ENCODE peak calls at places on chromosomes 12 and 14, in nine cellular contexts. P, T, Q, N, U, O, V, Y and L are unnamed samples.
A peak's percentile ranks its signal among the peaks of the same experiment; 100 is the strongest.

GRCh38 chr12:125210104-125210755 is 145.0 kb downstream of the AACS start:
- DNase-seq in N (no peak), O (no peak), V (no peak), U (no peak), Y (no peak), P (no peak), Q (no peak), T (no peak), L (no peak)

GRCh38 chr14:50335389-50335788 is 23.3 kb downstream of the DMAC2L start:
- DNase-seq in V (peak; percentile 51), O (peak; percentile 72), N (peak; percentile 54), U (peak; percentile 29), Y (peak; percentile 13), P (peak; percentile 76), T (no peak), Q (peak; percentile 60), L (no peak)

GRCh38 chr12:116603516-116603915 is 44.3 kb downstream of the MAP1LC3B2 start:
- DNase-seq in T (no peak), O (no peak), V (no peak), P (no peak), Y (no peak), U (no peak), Q (no peak), N (no peak), L (no peak)

GRCh38 chr12:2834581-2835491 is at the start of gene NRIP2:
- DNase-seq in U (no peak), T (no peak), P (no peak), N (no peak), O (peak; percentile 73), Y (no peak), V (no peak), Q (peak; percentile 86), L (no peak)

GRCh38 chr12:97425380-97425779 is 37.2 kb upstream of the RMST start:
- DNase-seq in O (no peak), P (no peak), T (no peak), U (no peak), Q (no peak), Y (no peak), N (no peak), V (no peak), L (no peak)

GRCh38 chr12:70849265-70849960 is 71.1 kb downstream of the PTPRR start:
- DNase-seq in T (peak; percentile 16), Y (peak; percentile 2), Q (no peak), N (peak; percentile 9), V (no peak), O (peak; percentile 0), P (no peak), U (no peak), L (peak; percentile 7)

GRCh38 chr12:52207895-52208294 is 16.1 kb upstream of the KRT80 start:
- DNase-seq in V (no peak), T (no peak), U (peak; percentile 95), O (peak; percentile 28), P (peak; percentile 95), N (no peak), Q (no peak), Y (no peak), L (no peak)

GRCh38 chr12:69019082-69019481 is 86.1 kb upstream of the CPM start:
- DNase-seq in P (no peak), T (no peak), V (no peak), Q (no peak), N (no peak), O (no peak), Y (no peak), U (no peak), L (no peak)

GRCh38 chr12:16675438-16675837 is 69.5 kb upstream of the LMO3 start:
- DNase-seq in V (no peak), U (no peak), Y (no peak), Q (no peak), N (no peak), O (no peak), T (no peak), P (no peak), L (no peak)

GRCh38 chr14:68797180-68797670 is 4.4 kb upstream of the ZFP36L1 start:
- DNase-seq in O (no peak), U (peak; percentile 18), P (peak; percentile 10), T (no peak), V (no peak), Q (peak; percentile 35), Y (no peak), N (no peak), L (peak; percentile 71)
- TF ChIP-seq POLR2A in O (no peak), U (no peak), P (no peak), T (no peak), V (no peak), Q (no peak), Y (no peak), N (no peak), L (peak; percentile 45)

GRCh38 chr12:75341873-75342272 is 7.4 kb downstream of the GLIPR1L1 start:
- DNase-seq in N (peak; percentile 8), O (peak; percentile 4), V (no peak), Y (no peak), U (no peak), Q (no peak), T (peak; percentile 48), P (no peak), L (no peak)

GRCh38 chr12:75350413-75350812 is 15.9 kb downstream of the GLIPR1L1 start:
- DNase-seq in T (no peak), N (no peak), O (no peak), U (no peak), Y (no peak), P (no peak), V (no peak), Q (no peak), L (no peak)

GRCh38 chr12:75349946-75350345 is 15.5 kb downstream of the GLIPR1L1 start:
- DNase-seq in Y (no peak), Q (no peak), O (no peak), T (no peak), N (no peak), P (no peak), U (no peak), V (no peak), L (no peak)

DNA sequence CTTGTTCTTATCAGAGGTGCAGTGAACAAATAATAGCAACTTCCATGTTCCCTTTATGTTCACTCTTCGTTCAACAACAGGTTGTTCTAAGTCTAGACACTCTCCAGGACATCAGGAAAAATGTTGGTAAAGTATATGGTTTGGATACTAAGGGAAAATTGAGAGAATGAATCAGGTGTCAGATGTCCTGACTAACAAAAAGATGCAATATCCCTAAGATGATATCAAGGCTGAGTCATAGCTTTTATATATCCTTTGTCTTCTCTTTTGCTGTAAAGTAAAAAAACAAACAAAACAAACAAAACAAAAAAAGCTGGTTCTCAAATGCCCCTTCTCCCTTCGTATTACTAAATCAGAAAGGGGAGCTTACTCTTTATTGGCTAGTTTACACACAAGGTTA is 11.1 kb downstream of the GLIPR1L1 start:
- DNase-seq in Q (no peak), O (peak; percentile 28), P (no peak), Y (no peak), T (peak; percentile 33), N (no peak), U (no peak), V (no peak), L (no peak)
- TF ChIP-seq POLR2A in Q (no peak), O (no peak), P (no peak), Y (no peak), T (no peak), N (no peak), U (no peak), V (no peak), L (no peak)

DNA sequence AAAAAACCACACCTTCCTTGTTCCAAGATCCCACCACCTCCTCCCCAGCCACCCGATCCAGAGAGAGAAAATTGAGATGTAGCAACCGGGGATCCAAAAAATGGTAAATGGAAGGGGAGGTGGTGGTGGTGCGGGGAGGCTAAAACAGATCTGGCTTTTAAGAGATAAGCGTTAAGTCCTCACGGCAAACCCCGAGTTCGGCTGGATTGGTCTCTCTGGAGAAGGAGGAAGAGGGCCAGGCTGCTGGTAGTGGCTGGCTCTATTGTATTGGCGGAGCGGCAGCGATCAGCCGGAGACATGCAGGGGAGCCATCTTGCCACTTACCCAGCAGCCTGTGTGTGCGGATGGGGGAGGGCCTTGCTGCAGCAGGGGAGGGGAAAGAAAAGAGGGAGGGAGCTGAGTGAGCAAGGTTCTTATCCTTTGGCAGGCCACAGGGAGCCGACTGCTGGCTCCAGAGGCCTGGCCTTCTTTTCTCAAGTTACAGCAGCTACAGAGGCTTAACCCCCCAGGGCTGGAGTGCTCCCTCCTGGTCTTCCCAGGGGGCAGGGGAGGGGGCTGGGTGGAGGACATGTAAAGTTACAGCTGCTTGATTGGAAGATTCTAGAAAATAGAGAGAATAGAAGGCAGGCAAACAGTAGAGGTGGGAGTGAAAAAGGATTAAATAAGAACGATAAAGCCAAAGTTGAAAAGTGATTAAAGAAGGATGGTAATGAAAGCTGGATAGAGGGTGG is 14.1 kb upstream of the CDH24 start:
- DNase-seq in V (peak; percentile 85), Y (peak; percentile 94), O (peak; percentile 94), P (peak; percentile 83), U (peak; percentile 81), N (peak; percentile 91), T (no peak), Q (peak; percentile 84), L (no peak)
- TF ChIP-seq POLR2A in V (peak; percentile 36), Y (peak; percentile 84), O (peak; percentile 56), P (no peak), U (no peak), N (peak; percentile 85), T (peak; percentile 88), Q (no peak), L (peak; percentile 72)

DNA sequence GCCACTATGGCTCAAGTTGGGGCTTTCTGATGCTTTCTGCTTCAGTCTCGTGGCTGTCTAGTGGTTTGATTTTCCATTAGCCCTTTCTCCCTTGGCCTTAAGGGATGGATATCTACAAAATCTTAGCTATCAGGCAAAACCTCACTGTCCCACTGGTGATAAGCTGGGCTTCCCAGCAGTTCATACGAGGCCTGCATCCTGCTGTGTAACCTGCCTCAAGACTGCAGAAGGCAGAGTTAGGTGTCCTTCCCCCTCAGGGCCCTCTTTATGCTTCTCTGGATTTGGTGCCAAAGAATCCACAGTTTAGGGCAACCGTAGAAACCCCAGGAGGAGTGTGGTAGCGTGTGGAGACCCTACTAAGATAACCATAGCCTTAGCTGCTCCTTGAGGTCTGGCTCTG is 38.9 kb downstream of the ETV6 start:
- DNase-seq in Y (no peak), T (no peak), O (no peak), Q (no peak), U (no peak), P (no peak), N (no peak), V (no peak), L (no peak)
- TF ChIP-seq POLR2A in Y (no peak), T (no peak), O (no peak), Q (no peak), U (no peak), P (no peak), N (no peak), V (no peak), L (no peak)